ENCODE peak calls at places on chromosomes 1 and 21, in eight cellular contexts. N is ecto neural progenitor cell; F is central memory CD4-positive, alpha-beta T cell; M is AML-193; E is NCI-H2107; K is activated B cell treated with CpG ODN at 0.5 μM for 24 hours; C is cardiac muscle cell; H is NCI-H2081. T is an unnamed sample.

GRCh38 chr1:110675060-110675791 is 486 bp upstream of the KCNA3 start:
- DNase-seq in N (peak), K (no peak), M (no peak), C (no peak), F (no peak), E (no peak), H (no peak), T (no peak)

GRCh38 chr21:45010096-45010495 is 64.3 kb upstream of the ADARB1 start:
- DNase-seq in H (no peak), F (no peak), N (no peak), M (no peak), K (no peak), E (no peak), C (no peak), T (no peak)

GRCh38 chr1:216742625-216743024 is 19.4 kb upstream of the ESRRG start:
- DNase-seq in F (no peak), E (no peak), N (no peak), K (no peak), M (no peak), C (peak), H (no peak), T (peak)

GRCh38 chr1:226551299-226551698 is 2.7 kb downstream of the STUM start:
- DNase-seq in K (no peak), E (peak), N (no peak), F (no peak), M (no peak), H (peak), C (no peak), T (no peak)

GRCh38 chr1:97999320-97999719 is 78.5 kb upstream of the DPYD start:
- DNase-seq in F (no peak), M (no peak), N (no peak), K (no peak), C (peak), H (no peak), E (no peak), T (peak)

GRCh38 chr1:36856126-36856525 is 178.2 kb downstream of the GRIK3 start:
- DNase-seq in N (no peak), E (peak), M (no peak), F (no peak), K (no peak), H (peak), C (no peak), T (no peak)

GRCh38 chr1:16276302-16277020 is 39.5 kb upstream of the CPLANE2 start:
- DNase-seq in H (no peak), C (no peak), E (no peak), K (no peak), N (no peak), F (no peak), M (no peak), T (no peak)

GRCh38 chr1:179867493-179868330 is 9.9 kb downstream of the TOR1AIP2 start:
- DNase-seq in N (peak), C (peak), E (no peak), M (peak), F (peak), H (peak), K (peak), T (peak)

GRCh38 chr21:42158846-42159245 is 60.1 kb upstream of the ABCG1 start:
- DNase-seq in N (peak), F (no peak), C (no peak), K (no peak), E (no peak), M (no peak), H (no peak), T (no peak)